ENCODE peak calls at places on chromosome 5, in four cellular contexts. Y is endothelial cell of umbilical vein, J is HCT116, R is tibial nerve. S is an unnamed sample. For H3K4me1, the result is how much of the 10 kb centered on the place peaks cover.

GRCh38 chr5:82331557-82331956 is 53.4 kb upstream of the RPS23 start:
- DNase-seq in Y (no peak), J (no peak), R (no peak), S (no peak)

GRCh38 chr5:69300537-69301203 is 31.9 kb downstream of the CCDC125 start:
- DNase-seq in Y (no peak), J (no peak), R (no peak), S (no peak)

GRCh38 chr5:68884893-68885292 is 208.9 kb upstream of the SLC30A5 start:
- DNase-seq in Y (peak), J (peak), R (no peak), S (no peak)

GRCh38 chr5:171412186-171412585 is 7.3 kb upstream of the FGF18 start:
- DNase-seq in Y (no peak), J (no peak), R (no peak), S (no peak)

GRCh38 chr5:10019236-10019635 is 230.5 kb downstream of the ATPSCKMT start:
- DNase-seq in Y (no peak), J (no peak), R (no peak), S (no peak)

GRCh38 chr5:107831612-107832395 is 161.1 kb upstream of the EFNA5 start:
- DNase-seq in Y (no peak), J (no peak), R (no peak), S (no peak)

GRCh38 chr5:14810282-14810681 is 61.3 kb downstream of the ANKH start:
- DNase-seq in Y (no peak), J (no peak), R (no peak), S (no peak)

GRCh38 chr5:140126315-140127012 is 727 bp downstream of the IGIP start:
- DNase-seq in Y (no peak), J (no peak), R (no peak), S (no peak)

GRCh38 chr5:84688566-84688965 is 303.9 kb upstream of the EDIL3 start:
- DNase-seq in Y (no peak), J (no peak), R (no peak), S (no peak)

GRCh38 chr5:115520191-115520590 is 24.4 kb downstream of the FEM1C start:
- DNase-seq in Y (no peak), J (no peak), R (no peak), S (no peak)

GRCh38 chr5:137836997-137837396 is 30.7 kb upstream of the MYOT start:
- DNase-seq in Y (no peak), J (no peak), R (no peak), S (no peak)

GRCh38 chr5:98772415-98773213 is 849 bp upstream of the RGMB start:
- DNase-seq in Y (peak), J (peak), R (no peak), S (peak)

GRCh38 chr5:125409101-125409495 is 662.7 kb upstream of the ZNF608 start:
- DNase-seq in Y (no peak), J (no peak), R (no peak), S (no peak)

GRCh38 chr5:108521011-108521700 is 139.3 kb upstream of the FBXL17 start:
- DNase-seq in Y (peak), J (no peak), R (no peak), S (no peak)

GRCh38 chr5:172612771-172613170 is 28.3 kb upstream of the NEURL1B start:
- DNase-seq in Y (no peak), J (no peak), R (no peak), S (no peak)
- H3K4me1 ChIP-seq in Y (under half), J (under half), R (under half), S (under half)

DNA sequence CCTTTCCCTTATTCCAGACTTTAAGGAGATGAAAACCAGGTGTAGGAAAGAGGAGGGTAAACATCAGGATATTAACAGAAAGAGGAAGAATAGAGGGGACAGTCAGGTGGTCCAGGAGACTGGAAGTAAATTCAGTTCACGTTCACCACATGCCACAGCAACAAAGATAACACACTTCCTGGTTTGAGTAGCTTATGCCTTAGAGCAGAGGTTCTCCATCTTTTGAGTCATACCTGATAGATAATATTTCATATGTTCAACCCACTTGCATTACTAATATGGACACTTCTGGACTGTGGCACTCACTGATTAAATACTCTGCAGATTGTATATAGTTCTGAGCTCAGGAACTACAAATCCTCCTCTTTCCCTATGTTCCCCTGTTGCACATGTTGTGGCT is 179.9 kb upstream of the NR3C1 start:
- DNase-seq in Y (no peak), J (no peak), R (no peak), S (no peak)
- H3K4me3 ChIP-seq in Y (no peak), J (no peak), R (no peak), S (no peak)

DNA sequence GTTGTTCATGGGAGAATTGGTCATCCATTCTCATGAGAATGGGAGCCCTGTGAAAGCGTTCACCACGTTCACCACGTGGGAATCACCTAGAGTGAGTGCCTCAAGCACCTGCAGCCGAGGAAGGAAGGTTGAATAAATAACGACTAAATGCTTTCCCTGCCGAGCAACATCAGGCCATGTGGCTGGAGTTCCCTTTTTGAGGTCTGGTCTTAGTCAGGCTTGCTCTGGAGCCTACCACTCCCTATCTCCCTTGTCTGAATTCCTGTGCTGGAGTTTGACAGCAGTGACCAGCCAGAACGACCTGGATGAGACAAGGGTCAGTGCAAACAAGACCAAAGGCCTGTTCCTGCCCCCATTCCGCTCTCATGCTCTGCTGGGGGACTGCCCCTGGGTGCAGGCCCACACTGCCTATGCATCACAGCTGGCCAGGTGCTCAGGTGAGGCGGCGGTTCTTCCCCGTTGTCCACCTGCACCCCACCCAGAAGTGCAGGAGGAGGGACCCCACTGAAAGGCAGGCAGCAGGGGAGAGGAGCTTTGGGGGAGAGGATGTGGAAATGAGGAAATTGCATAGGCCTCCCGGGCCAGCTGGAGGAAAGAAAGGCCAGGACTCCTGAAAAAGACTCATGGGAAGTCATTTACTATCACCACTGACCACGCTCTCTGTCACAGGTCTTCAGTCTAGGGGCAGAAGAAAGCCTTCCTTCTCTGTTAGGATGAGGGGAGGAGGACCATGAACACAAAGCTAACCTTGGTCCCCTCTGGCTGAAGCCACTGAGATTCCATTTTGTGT is 28.3 kb downstream of the KCNMB1 start:
- DNase-seq in Y (no peak), J (no peak), R (no peak), S (no peak)
- H3K27ac ChIP-seq in Y (no peak), J (no peak), R (peak), S (no peak)

DNA sequence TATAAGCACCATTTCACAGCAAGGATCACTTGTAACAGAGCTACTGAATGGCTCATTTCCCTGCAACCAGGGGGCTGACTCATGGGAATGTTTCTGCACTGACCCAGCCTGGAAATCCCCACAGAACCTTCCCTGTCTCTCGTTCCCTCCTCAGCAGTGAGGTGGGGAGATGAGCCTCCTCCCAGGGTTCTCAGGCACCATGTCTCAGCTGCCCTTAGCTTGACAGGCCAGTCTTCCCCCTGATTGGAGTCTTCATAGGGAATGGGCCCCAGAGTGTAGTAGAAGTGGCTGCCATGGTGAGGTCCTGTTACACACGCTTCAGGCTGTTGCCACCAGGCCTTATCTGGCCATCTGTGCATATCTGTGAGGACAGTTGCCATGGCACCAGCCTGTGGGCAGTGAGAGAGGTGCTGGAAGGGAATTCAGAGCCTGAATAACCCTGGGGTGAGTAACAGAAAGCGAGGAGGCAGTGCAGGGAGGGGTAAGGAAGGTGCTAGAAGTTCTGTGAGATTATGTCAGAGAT is 324.4 kb downstream of the ENC1 start:
- DNase-seq in Y (peak), J (no peak), R (no peak), S (no peak)
- H3K4me1 ChIP-seq in Y (under half), J (under half), R (under half), S (under half)

GRCh38 chr5:181041043-181041442 is 977 bp downstream of the BTNL9 start:
- DNase-seq in Y (no peak), J (no peak), R (no peak), S (no peak)
- H3K4me3 ChIP-seq in Y (no peak), J (no peak), R (no peak), S (no peak)

GRCh38 chr5:151384106-151384505 is 36.7 kb upstream of the SLC36A2 start:
- DNase-seq in Y (no peak), J (no peak), R (no peak), S (no peak)

GRCh38 chr5:151378616-151379015 is 31.3 kb upstream of the SLC36A2 start:
- DNase-seq in Y (no peak), J (no peak), R (no peak), S (no peak)

GRCh38 chr5:151381899-151382298 is 34.5 kb upstream of the SLC36A2 start:
- DNase-seq in Y (no peak), J (no peak), R (no peak), S (no peak)

GRCh38 chr5:151383011-151383410 is 35.7 kb upstream of the SLC36A2 start:
- DNase-seq in Y (no peak), J (no peak), R (no peak), S (no peak)

GRCh38 chr5:151382576-151382975 is 35.2 kb upstream of the SLC36A2 start:
- DNase-seq in Y (no peak), J (no peak), R (no peak), S (no peak)
- H3K27ac ChIP-seq in Y (no peak), J (no peak), R (no peak), S (no peak)

DNA sequence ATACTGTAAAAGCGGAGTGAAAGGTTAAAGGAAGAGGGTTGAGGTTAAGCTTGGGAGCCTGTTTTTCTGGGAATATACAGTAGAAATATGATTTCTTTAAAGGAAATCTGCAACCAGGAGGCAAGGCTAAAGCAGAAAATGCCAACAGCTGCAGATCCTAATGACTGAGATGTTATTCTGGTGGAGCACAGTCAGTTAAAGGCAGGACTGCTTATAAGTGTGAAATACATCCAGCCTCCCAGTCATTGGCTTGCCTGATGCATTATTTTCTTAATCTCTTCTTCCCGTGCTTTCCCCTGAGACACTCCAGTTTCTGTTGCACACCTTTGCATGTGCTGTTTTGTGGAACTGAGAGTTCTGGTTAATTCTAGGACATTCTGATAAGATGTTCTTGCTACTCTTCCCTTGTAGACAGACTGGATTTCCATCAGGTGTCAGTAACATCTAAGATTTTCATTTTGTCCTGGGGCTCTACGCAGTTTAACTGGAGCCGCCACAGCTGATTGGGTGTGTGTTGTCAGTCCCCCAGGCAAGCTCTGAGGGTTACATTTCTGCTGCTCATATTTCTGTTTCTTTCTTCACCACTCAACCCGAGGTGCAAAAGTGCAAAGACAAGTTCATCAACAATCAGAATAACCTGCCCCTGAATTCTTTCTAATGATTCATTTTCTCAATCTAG is 44.4 kb downstream of the CAST start:
- DNase-seq in Y (no peak), J (no peak), R (no peak), S (no peak)
- H3K4me1 ChIP-seq in Y (under half), J (under half), R (half or more), S (under half)

GRCh38 chr5:160188151-160188967 is 40.9 kb upstream of the FABP6 start:
- DNase-seq in Y (peak), J (no peak), R (peak), S (no peak)
- H3K4me3 ChIP-seq in Y (peak), J (no peak), R (peak), S (no peak)

GRCh38 chr5:149822310-149822709 is 92.2 kb downstream of the PPARGC1B start:
- DNase-seq in Y (no peak), J (no peak), R (no peak), S (no peak)

GRCh38 chr5:149824851-149825250 is 94.7 kb downstream of the PPARGC1B start:
- DNase-seq in Y (no peak), J (no peak), R (peak), S (no peak)

GRCh38 chr5:149820536-149821503 is 90.7 kb downstream of the PPARGC1B start:
- DNase-seq in Y (no peak), J (no peak), R (no peak), S (no peak)

GRCh38 chr5:149824115-149824514 is 94.0 kb downstream of the PPARGC1B start:
- DNase-seq in Y (no peak), J (no peak), R (no peak), S (no peak)

DNA sequence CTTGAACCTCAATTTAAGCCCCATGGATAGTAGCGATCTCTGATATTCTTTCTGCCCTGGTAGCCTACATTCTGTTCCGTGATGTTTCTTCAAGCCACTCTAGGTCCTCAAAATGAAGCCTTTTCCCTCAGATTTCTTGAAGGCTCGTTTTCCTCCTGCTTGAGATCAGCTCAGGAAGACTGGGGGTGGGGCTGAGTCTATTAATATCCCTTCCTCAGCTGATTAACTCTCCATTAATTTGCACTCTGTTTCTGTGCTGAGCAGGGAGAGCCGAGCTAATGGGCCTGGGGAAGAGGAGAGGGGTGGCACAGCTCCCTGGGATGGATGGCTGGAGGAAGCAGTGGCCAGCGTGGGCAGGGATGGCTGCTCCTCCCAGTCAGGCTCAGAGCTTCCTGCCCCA is 93.2 kb downstream of the PPARGC1B start:
- DNase-seq in Y (no peak), J (no peak), R (no peak), S (no peak)
- H3K27ac ChIP-seq in Y (no peak), J (no peak), R (no peak), S (no peak)

S was measured in CD8-positive, alpha-beta T cell.